ENCODE peak calls at places on chromosomes 13 and 19, in seven cellular contexts. A, U, J, X, C, R and P are unnamed samples.

GRCh38 chr13:49495783-49496762 is at the start of gene PHF11:
- DNase-seq in A (peak), U (peak), J (peak), X (peak), C (peak), R (peak), P (peak)

GRCh38 chr13:81929988-81930387 is 1589.1 kb upstream of the SPRY2 start:
- DNase-seq in A (peak), U (no peak), J (no peak), X (no peak), C (no peak), R (no peak), P (peak)

GRCh38 chr13:62973804-62974203 is 1558.2 kb upstream of the PCDH20 start:
- DNase-seq in A (no peak), U (no peak), J (no peak), X (no peak), C (no peak), R (no peak), P (no peak)

GRCh38 chr13:66506979-66507378 is 723.2 kb downstream of the PCDH9 start:
- DNase-seq in A (no peak), U (no peak), J (no peak), X (no peak), C (no peak), R (no peak), P (no peak)

GRCh38 chr19:18274776-18275356 is 614 bp upstream of the IQCN start:
- DNase-seq in A (peak), U (peak), J (peak), X (peak), C (peak), R (peak), P (peak)

GRCh38 chr19:29851769-29852521 is 40.2 kb downstream of the CCNE1 start:
- DNase-seq in A (no peak), U (no peak), J (no peak), X (no peak), C (no peak), R (no peak), P (no peak)

GRCh38 chr13:111117961-111118360 is 2.9 kb downstream of the ARHGEF7 start:
- DNase-seq in A (no peak), U (peak), J (peak), X (no peak), C (no peak), R (no peak), P (peak)

GRCh38 chr13:48142437-48142836 is 47.5 kb upstream of the MED4 start:
- DNase-seq in A (no peak), U (no peak), J (no peak), X (no peak), C (no peak), R (no peak), P (no peak)

GRCh38 chr19:19185853-19186728 is 5.9 kb downstream of the BORCS8 start:
- DNase-seq in A (peak), U (no peak), J (no peak), X (peak), C (peak), R (peak), P (peak)

GRCh38 chr19:384801-385169 is 24.2 kb downstream of the C2CD4C start:
- DNase-seq in A (no peak), U (no peak), J (no peak), X (no peak), C (no peak), R (no peak), P (no peak)

GRCh38 chr13:94784066-94784465 is 71.7 kb upstream of the SOX21 start:
- DNase-seq in A (peak), U (no peak), J (no peak), X (no peak), C (peak), R (no peak), P (no peak)

GRCh38 chr13:23344923-23345322 is 88.6 kb downstream of the SACS start:
- DNase-seq in A (no peak), U (no peak), J (no peak), X (no peak), C (no peak), R (no peak), P (no peak)

GRCh38 chr13:100240109-100240779 is 151.4 kb downstream of the PCCA start:
- DNase-seq in A (no peak), U (no peak), J (no peak), X (no peak), C (no peak), R (no peak), P (no peak)

GRCh38 chr19:17234911-17235617 is 9.0 kb downstream of the OCEL1 start:
- DNase-seq in A (peak), U (no peak), J (no peak), X (peak), C (peak), R (peak), P (peak)

GRCh38 chr13:29543230-29544215 is 52.0 kb downstream of the SLC7A1 start:
- DNase-seq in A (peak), U (no peak), J (no peak), X (no peak), C (peak), R (no peak), P (no peak)

GRCh38 chr13:64051278-64051677 is 2635.6 kb upstream of the PCDH20 start:
- DNase-seq in A (no peak), U (no peak), J (no peak), X (no peak), C (no peak), R (no peak), P (no peak)

GRCh38 chr13:24684600-24684998 is 4.4 kb downstream of the ATP12A start:
- DNase-seq in A (no peak), U (no peak), J (no peak), X (no peak), C (no peak), R (no peak), P (no peak)

GRCh38 chr19:44677019-44677809 is 5.9 kb downstream of the CEACAM19 start:
- DNase-seq in A (peak), U (no peak), J (no peak), X (no peak), C (peak), R (no peak), P (peak)

GRCh38 chr19:42114412-42114811 is 17.8 kb downstream of the POU2F2 start:
- DNase-seq in A (no peak), U (no peak), J (no peak), X (no peak), C (no peak), R (no peak), P (peak)

GRCh38 chr19:34393629-34394028 is 10.6 kb upstream of the PDCD2L start:
- DNase-seq in A (no peak), U (no peak), J (no peak), X (no peak), C (no peak), R (no peak), P (no peak)

GRCh38 chr13:75555836-75556235 is 6.2 kb downstream of the UCHL3 start:
- DNase-seq in A (no peak), U (no peak), J (no peak), X (no peak), C (no peak), R (no peak), P (no peak)

GRCh38 chr13:110640591-110641029 is 25.3 kb downstream of the NAXD start:
- DNase-seq in A (peak), U (peak), J (no peak), X (no peak), C (peak), R (peak), P (peak)

GRCh38 chr13:33312150-33312908 is 26.8 kb upstream of the STARD13 start:
- DNase-seq in A (peak), U (no peak), J (no peak), X (no peak), C (peak), R (no peak), P (no peak)

GRCh38 chr19:58554494-58555368 is at the start of gene CHMP2A:
- DNase-seq in A (peak), U (peak), J (peak), X (peak), C (peak), R (peak), P (peak)

GRCh38 chr19:49420227-49420626 is 3.0 kb downstream of the PTH2 start:
- DNase-seq in A (no peak), U (no peak), J (no peak), X (no peak), C (no peak), R (no peak), P (no peak)

GRCh38 chr13:110170020-110170790 is 136.8 kb downstream of the COL4A1 start:
- DNase-seq in A (no peak), U (no peak), J (no peak), X (no peak), C (no peak), R (no peak), P (no peak)

GRCh38 chr13:107157272-107157671 is 589.3 kb upstream of the ARGLU1 start:
- DNase-seq in A (no peak), U (no peak), J (no peak), X (no peak), C (peak), R (no peak), P (no peak)

GRCh38 chr19:580274-580835 is 8.0 kb downstream of the BSG start:
- DNase-seq in A (no peak), U (no peak), J (no peak), X (peak), C (no peak), R (peak), P (no peak)

GRCh38 chr13:52378312-52378711 is 27.7 kb downstream of the THSD1 start:
- DNase-seq in A (no peak), U (no peak), J (no peak), X (no peak), C (no peak), R (no peak), P (peak)

GRCh38 chr19:4722671-4723464 is 774 bp downstream of the DPP9 start:
- DNase-seq in A (peak), U (peak), J (no peak), X (peak), C (peak), R (no peak), P (peak)

GRCh38 chr19:48284891-48285290 is 15.0 kb downstream of the ZNF114 start:
- DNase-seq in A (no peak), U (no peak), J (no peak), X (no peak), C (peak), R (no peak), P (no peak)

GRCh38 chr19:48290341-48290922 is 20.6 kb downstream of the ZNF114 start:
- DNase-seq in A (peak), U (no peak), J (no peak), X (no peak), C (peak), R (no peak), P (peak)

GRCh38 chr19:48290923-48291700 is 21.2 kb downstream of the ZNF114 start:
- DNase-seq in A (peak), U (peak), J (no peak), X (peak), C (peak), R (peak), P (peak)

GRCh38 chr19:48283908-48284307 is 14.0 kb downstream of the ZNF114 start:
- DNase-seq in A (peak), U (no peak), J (no peak), X (no peak), C (peak), R (no peak), P (no peak)

DNA sequence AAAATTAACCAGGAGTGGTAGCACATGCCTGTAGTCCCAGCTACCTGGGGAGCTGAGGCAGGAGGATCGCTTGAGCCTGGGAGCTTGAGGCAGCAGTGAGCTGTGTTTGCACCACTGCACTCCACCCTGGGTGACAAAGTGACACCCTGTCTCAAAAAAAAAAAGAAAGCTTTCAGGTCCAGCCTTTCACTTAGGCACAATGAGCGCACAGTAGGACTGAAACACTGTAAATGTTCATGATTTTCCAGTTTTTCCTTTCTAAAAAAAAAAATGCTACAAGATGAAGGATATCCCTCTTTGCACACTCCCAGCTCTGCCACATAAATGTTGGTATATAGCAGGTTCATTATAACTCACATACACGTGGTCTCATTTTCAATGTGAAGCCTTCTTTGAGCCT is 17.9 kb downstream of the ZNF114 start:
- DNase-seq in A (no peak), U (no peak), J (no peak), X (no peak), C (no peak), R (peak), P (no peak)
- H3K4me3 ChIP-seq in A (no peak), U (no peak), J (no peak), X (no peak), C (no peak), R (no peak), P (no peak)

DNA sequence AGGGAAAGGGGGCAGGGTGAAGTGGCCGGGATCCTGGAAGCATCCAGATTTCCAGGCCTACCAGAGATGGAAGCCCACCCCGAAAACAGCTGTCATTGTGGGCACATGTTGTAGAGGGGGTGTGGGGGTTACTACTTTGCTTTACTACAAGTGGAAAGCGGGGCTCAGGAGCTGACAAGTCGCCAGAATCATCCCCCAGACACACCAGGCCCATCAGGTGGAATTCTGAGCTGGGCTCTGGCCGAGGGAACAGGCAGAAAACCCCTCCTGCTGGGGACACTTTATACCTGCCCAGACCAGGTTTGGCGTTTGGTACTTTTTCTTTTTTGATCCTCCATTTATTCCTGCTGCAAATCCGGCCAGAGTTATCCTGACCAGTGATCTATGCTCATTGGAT is 3.8 kb downstream of the CDX2 start:
- DNase-seq in A (no peak), U (no peak), J (no peak), X (peak), C (no peak), R (no peak), P (peak)
- H3K4me3 ChIP-seq in A (no peak), U (no peak), J (no peak), X (no peak), C (no peak), R (no peak), P (no peak)

GRCh38 chr13:27622102-27622820 is 569 bp downstream of the POLR1D start:
- DNase-seq in A (peak), U (no peak), J (no peak), X (no peak), C (no peak), R (no peak), P (no peak)

GRCh38 chr13:27624071-27624470 is 2.4 kb downstream of the POLR1D start:
- DNase-seq in A (no peak), U (no peak), J (no peak), X (no peak), C (no peak), R (no peak), P (no peak)

GRCh38 chr13:27621116-27621365 is 651 bp upstream of the POLR1D start:
- DNase-seq in A (no peak), U (no peak), J (no peak), X (no peak), C (no peak), R (no peak), P (no peak)

GRCh38 chr13:27621366-27622101 is at the start of gene POLR1D:
- DNase-seq in A (peak), U (peak), J (no peak), X (peak), C (peak), R (peak), P (peak)

GRCh38 chr13:27622881-27623280 is 1.2 kb downstream of the POLR1D start:
- DNase-seq in A (no peak), U (no peak), J (no peak), X (no peak), C (no peak), R (no peak), P (no peak)
- H3K4me3 ChIP-seq in A (peak), U (no peak), J (peak), X (no peak), C (peak), R (peak), P (no peak)

DNA sequence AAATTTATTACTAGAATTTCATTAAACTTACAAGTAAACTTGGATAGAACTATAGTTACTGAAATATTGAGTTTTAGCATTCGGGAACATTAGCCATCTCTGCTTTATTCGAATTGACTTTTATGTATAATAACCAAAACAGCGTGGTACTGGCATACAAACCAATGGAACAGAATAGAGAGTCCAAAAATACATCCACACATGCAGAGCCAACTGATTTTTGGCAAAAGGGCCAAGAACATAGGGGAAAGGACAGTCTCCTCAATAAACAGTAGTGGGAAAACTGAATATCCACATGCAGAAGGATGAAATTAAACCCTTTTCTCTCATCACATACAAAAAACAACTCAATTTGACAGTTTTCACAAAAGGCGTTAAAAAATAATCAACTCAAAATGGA is 84.3 kb downstream of the EPSTI1 start:
- DNase-seq in A (no peak), U (no peak), J (no peak), X (no peak), C (no peak), R (no peak), P (no peak)
- H3K4me3 ChIP-seq in A (no peak), U (no peak), J (no peak), X (no peak), C (no peak), R (no peak), P (no peak)

DNA sequence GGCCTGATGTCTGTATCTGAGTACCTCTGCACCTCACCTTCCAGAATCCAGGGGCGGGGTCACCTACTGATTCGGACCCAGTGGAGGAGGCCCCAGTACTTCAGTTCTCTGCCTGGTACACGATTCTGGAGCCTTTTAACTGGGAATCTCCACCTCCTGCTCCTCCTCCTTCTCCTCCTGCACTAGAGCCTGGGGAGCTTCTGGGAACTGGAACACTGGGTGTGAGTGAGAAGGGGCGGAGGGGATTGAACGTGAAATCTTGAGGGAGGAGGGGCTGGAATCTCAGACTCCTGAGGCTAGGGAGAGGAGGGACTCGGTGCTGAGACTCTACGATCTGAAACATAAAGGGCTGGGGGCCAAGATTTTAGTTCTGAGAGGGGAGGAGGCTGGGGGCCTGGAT is at the start of gene KLK8:
- DNase-seq in A (no peak), U (no peak), J (no peak), X (no peak), C (no peak), R (no peak), P (peak)
- H3K4me3 ChIP-seq in A (no peak), U (no peak), J (no peak), X (no peak), C (no peak), R (no peak), P (peak)

GRCh38 chr19:2462635-2463421 is 6.1 kb upstream of the LMNB2 start:
- DNase-seq in A (peak), U (peak), J (peak), X (peak), C (peak), R (peak), P (peak)
- H3K4me3 ChIP-seq in A (peak), U (peak), J (peak), X (no peak), C (peak), R (peak), P (peak)

GRCh38 chr13:108270442-108270841 is 924 bp downstream of the TNFSF13B start:
- DNase-seq in A (no peak), U (no peak), J (no peak), X (no peak), C (peak), R (no peak), P (no peak)
- H3K4me3 ChIP-seq in A (peak), U (peak), J (peak), X (no peak), C (peak), R (peak), P (no peak)

GRCh38 chr13:79392882-79393563 is 13.0 kb downstream of the RBM26 start:
- DNase-seq in A (no peak), U (no peak), J (no peak), X (no peak), C (peak), R (no peak), P (no peak)
- H3K4me3 ChIP-seq in A (no peak), U (no peak), J (no peak), X (no peak), C (no peak), R (no peak), P (no peak)